ENCODE peak calls at places on chromosomes 4 and X, in ten cellular contexts. S, Z, I, P, K, N, B, X, W and O are unnamed samples.

GRCh38 chr4:10160280-10160856 is 43.8 kb upstream of the WDR1 start:
- DNase-seq in S (no peak), Z (no peak), I (peak), P (no peak), K (no peak), N (no peak), B (no peak), X (no peak), W (peak), O (no peak)

GRCh38 chr4:156583265-156583664 is 388.3 kb downstream of the PDGFC start:
- DNase-seq in S (no peak), Z (no peak), I (no peak), P (no peak), K (no peak), N (no peak), B (no peak), X (no peak), W (no peak), O (no peak)

GRCh38 chr4:185346975-185347601 is 48.6 kb downstream of the LRP2BP start:
- DNase-seq in S (no peak), Z (no peak), I (no peak), P (no peak), K (no peak), N (no peak), B (no peak), X (no peak), W (peak), O (no peak)

GRCh38 chr4:170623899-170624298 is 534.1 kb upstream of the AADAT start:
- DNase-seq in S (no peak), Z (no peak), I (no peak), P (no peak), K (no peak), N (no peak), B (no peak), X (no peak), W (peak), O (no peak)

GRCh38 chr4:81466841-81467671 is 4.7 kb downstream of the RASGEF1B start:
- DNase-seq in S (peak), Z (peak), I (peak), P (peak), K (peak), N (peak), B (peak), X (peak), W (peak), O (no peak)

GRCh38 chr4:87353592-87353991 is 30.9 kb upstream of the HSD17B13 start:
- DNase-seq in S (peak), Z (peak), I (no peak), P (peak), K (peak), N (no peak), B (peak), X (peak), W (peak), O (no peak)

GRCh38 chr4:140971077-140971792 is 162.0 kb downstream of the RNF150 start:
- DNase-seq in S (no peak), Z (no peak), I (no peak), P (no peak), K (no peak), N (no peak), B (no peak), X (no peak), W (no peak), O (no peak)

GRCh38 chr4:168516841-168517240 is 20.0 kb downstream of the PALLD start:
- DNase-seq in S (no peak), Z (no peak), I (no peak), P (no peak), K (no peak), N (no peak), B (no peak), X (no peak), W (no peak), O (no peak)

GRCh38 chr4:123547167-123547817 is 150.7 kb downstream of the SPRY1 start:
- DNase-seq in S (peak), Z (no peak), I (peak), P (peak), K (no peak), N (no peak), B (no peak), X (no peak), W (no peak), O (peak)

GRCh38 chrX:53080628-53081580 is 1.3 kb upstream of the TSPYL2 start:
- DNase-seq in S (no peak), Z (no peak), I (no peak), P (no peak), K (peak), N (no peak), B (no peak), X (no peak), W (no peak), O (no peak)

GRCh38 chr4:70600305-70600704 is 8.2 kb downstream of the AMBN start:
- DNase-seq in S (no peak), Z (no peak), I (no peak), P (no peak), K (no peak), N (no peak), B (no peak), X (no peak), W (no peak), O (no peak)

GRCh38 chrX:107894038-107894437 is 68.4 kb downstream of the MID2 start:
- DNase-seq in S (no peak), Z (no peak), I (peak), P (no peak), K (peak), N (no peak), B (peak), X (no peak), W (peak), O (no peak)

GRCh38 chrX:53288173-53288572 is 6.8 kb upstream of the IQSEC2 start:
- DNase-seq in S (no peak), Z (peak), I (peak), P (no peak), K (peak), N (no peak), B (no peak), X (peak), W (no peak), O (peak)

GRCh38 chr4:146739182-146739581 is 100.5 kb downstream of the POU4F2 start:
- DNase-seq in S (no peak), Z (no peak), I (no peak), P (no peak), K (no peak), N (no peak), B (no peak), X (no peak), W (no peak), O (no peak)